ENCODE peak calls at places on chromosomes 6 and 20, in four cellular contexts. G is lower lobe of right lung, D is GM12878, H is astrocyte of the cerebellum. Y is an unnamed sample.

GRCh38 chr6:3751019-3751729 is at the start of gene PXDC1:
- DNase-seq in G (peak), D (no peak), H (no peak), Y (no peak)

GRCh38 chr6:1285589-1286340 is 26.1 kb upstream of the FOXQ1 start:
- DNase-seq in G (no peak), D (no peak), H (peak), Y (no peak)

GRCh38 chr6:156590482-156590881 is 186.7 kb upstream of the ARID1B start:
- DNase-seq in G (no peak), D (no peak), H (no peak), Y (no peak)

GRCh38 chr6:150086026-150086425 is 17.1 kb upstream of the ULBP3 start:
- DNase-seq in G (no peak), D (no peak), H (no peak), Y (no peak)

GRCh38 chr6:31768717-31769257 is 6.3 kb downstream of the SAPCD1 start:
- DNase-seq in G (no peak), D (no peak), H (no peak), Y (no peak)

GRCh38 chr20:49367113-49367512 is 89.3 kb upstream of the ZNFX1 start:
- DNase-seq in G (no peak), D (no peak), H (no peak), Y (no peak)

GRCh38 chr20:37279820-37280219 is 9.6 kb upstream of the MANBAL start:
- DNase-seq in G (no peak), D (no peak), H (no peak), Y (no peak)

GRCh38 chr20:16158090-16158975 is 414.9 kb downstream of the KIF16B start:
- DNase-seq in G (no peak), D (peak), H (no peak), Y (no peak)

GRCh38 chr6:19812512-19813119 is 24.6 kb upstream of the ID4 start:
- DNase-seq in G (no peak), D (no peak), H (peak), Y (no peak)

GRCh38 chr6:134846865-134847264 is 103.0 kb downstream of the ALDH8A1 start:
- DNase-seq in G (no peak), D (no peak), H (no peak), Y (no peak)

GRCh38 chr6:119602215-119603178 is 252.9 kb upstream of the MAN1A1 start:
- DNase-seq in G (no peak), D (no peak), H (no peak), Y (no peak)

GRCh38 chr6:6614965-6615304 is 26.4 kb downstream of the LY86 start:
- DNase-seq in G (no peak), D (no peak), H (no peak), Y (no peak)

GRCh38 chr20:21102691-21103311 is 3.4 kb downstream of the LINC00237 start:
- DNase-seq in G (peak), D (no peak), H (no peak), Y (no peak)

GRCh38 chr20:35174458-35175216 is 2.8 kb downstream of the PROCR start:
- DNase-seq in G (no peak), D (no peak), H (no peak), Y (no peak)

GRCh38 chr6:85449818-85450577 is at the start of gene NT5E:
- DNase-seq in G (peak), D (no peak), H (no peak), Y (peak)

GRCh38 chr6:140303218-140303949 is 928.9 kb upstream of the CITED2 start:
- DNase-seq in G (no peak), D (no peak), H (no peak), Y (no peak)

GRCh38 chr20:32518593-32519366 is 66.4 kb downstream of the NOL4L start:
- DNase-seq in G (peak), D (no peak), H (no peak), Y (no peak)

GRCh38 chr6:119124079-119124824 is 45.8 kb upstream of the FAM184A start:
- DNase-seq in G (no peak), D (no peak), H (no peak), Y (no peak)

GRCh38 chr20:35248641-35249475 is 22.4 kb downstream of the MMP24 start:
- DNase-seq in G (no peak), D (no peak), H (no peak), Y (no peak)

GRCh38 chr20:8133816-8134451 is 1.9 kb downstream of the PLCB1 start:
- DNase-seq in G (no peak), D (no peak), H (no peak), Y (no peak)

GRCh38 chr6:105601541-105602174 is 198.8 kb upstream of the PREP start:
- DNase-seq in G (peak), D (peak), H (peak), Y (no peak)

GRCh38 chr20:37245671-37246237 is 15.9 kb downstream of the GHRH start:
- DNase-seq in G (no peak), D (no peak), H (no peak), Y (no peak)

GRCh38 chr20:43537921-43538854 is 20.6 kb upstream of the SGK2 start:
- DNase-seq in G (peak), D (no peak), H (peak), Y (no peak)

GRCh38 chr6:158789115-158789917 is 29.9 kb downstream of the EZR start:
- DNase-seq in G (no peak), D (no peak), H (no peak), Y (no peak)

GRCh38 chr20:57087102-57087501 is 179.3 kb downstream of the BMP7 start:
- DNase-seq in G (no peak), D (no peak), H (no peak), Y (no peak)

GRCh38 chr20:58306421-58307261 is 2.9 kb upstream of the RAB22A start:
- DNase-seq in G (peak), D (peak), H (no peak), Y (no peak)

GRCh38 chr20:13449868-13450441 is 188.8 kb downstream of the TASP1 start:
- DNase-seq in G (no peak), D (no peak), H (no peak), Y (no peak)

GRCh38 chr20:23059831-23060230 is 10.4 kb upstream of the THBD start:
- DNase-seq in G (no peak), D (no peak), H (no peak), Y (no peak)

GRCh38 chr20:23060629-23061028 is 11.2 kb upstream of the THBD start:
- DNase-seq in G (no peak), D (no peak), H (no peak), Y (no peak)

GRCh38 chr20:23061713-23062561 is 12.5 kb upstream of the THBD start:
- DNase-seq in G (peak), D (no peak), H (no peak), Y (no peak)

GRCh38 chr20:23061262-23061661 is 11.8 kb upstream of the THBD start:
- DNase-seq in G (no peak), D (no peak), H (no peak), Y (no peak)

DNA sequence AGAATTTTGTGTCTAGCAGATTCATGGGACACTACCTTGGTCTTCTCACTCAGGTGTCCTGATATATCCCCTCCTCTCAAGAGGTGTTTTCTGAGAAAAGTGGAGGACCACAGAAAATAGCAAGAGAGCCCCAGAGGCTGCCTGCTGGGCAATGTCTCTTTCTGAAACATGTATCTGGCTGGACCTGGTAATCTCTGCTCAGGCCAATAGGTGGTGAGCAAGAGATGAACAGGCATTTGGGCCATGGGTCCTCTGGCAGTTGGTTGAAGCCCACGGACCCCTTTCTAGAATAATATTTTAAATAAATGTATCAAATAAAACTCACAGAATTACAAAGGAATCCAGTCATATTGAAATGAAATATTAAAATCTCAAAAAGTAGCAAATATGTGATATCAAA is 8.8 kb upstream of the THBD start:
- DNase-seq in G (no peak), D (no peak), H (no peak), Y (no peak)
- TF ChIP-seq CTCF in G (no peak), D (peak), H (peak), Y (no peak)

GRCh38 chr6:165306955-165307354 is 2.5 kb downstream of the C6orf118 start:
- DNase-seq in G (no peak), D (no peak), H (no peak), Y (no peak)

GRCh38 chr6:165308926-165309731 is at the start of gene C6orf118:
- DNase-seq in G (peak), D (no peak), H (peak), Y (peak)
- TF ChIP-seq CTCF in G (no peak), D (no peak), H (no peak), Y (no peak)

DNA sequence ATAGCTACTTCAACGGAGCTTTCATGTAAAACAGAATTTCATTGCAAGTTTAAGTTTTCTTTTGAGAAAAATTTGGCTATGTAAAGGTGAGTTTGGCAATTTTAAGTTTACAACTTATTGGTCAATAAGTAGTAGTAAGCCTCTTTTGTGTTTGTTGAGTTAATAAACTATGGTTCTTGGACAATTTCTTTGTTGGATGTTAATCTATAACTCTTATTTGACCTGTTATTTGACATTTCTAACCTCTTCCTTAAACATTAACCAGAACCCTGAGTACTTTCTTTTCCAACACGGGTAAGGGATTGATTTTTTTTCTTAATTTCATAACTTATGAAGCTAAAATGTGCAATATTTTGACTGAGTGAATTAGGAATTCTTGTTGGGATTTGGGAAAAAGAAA is 354.4 kb downstream of the PRKN start:
- DNase-seq in G (no peak), D (no peak), H (no peak), Y (no peak)
- TF ChIP-seq CTCF in G (no peak), D (no peak), H (no peak), Y (no peak)

GRCh38 chr6:92122746-92123145 is 1296.6 kb downstream of the EPHA7 start:
- DNase-seq in G (no peak), D (no peak), H (no peak), Y (no peak)
- TF ChIP-seq CTCF in G (peak), D (peak), H (peak), Y (peak)

GRCh38 chr6:97440590-97441176 is 157.7 kb upstream of the MMS22L start:
- DNase-seq in G (no peak), D (no peak), H (no peak), Y (no peak)
- TF ChIP-seq CTCF in G (no peak), D (no peak), H (peak), Y (peak)

DNA sequence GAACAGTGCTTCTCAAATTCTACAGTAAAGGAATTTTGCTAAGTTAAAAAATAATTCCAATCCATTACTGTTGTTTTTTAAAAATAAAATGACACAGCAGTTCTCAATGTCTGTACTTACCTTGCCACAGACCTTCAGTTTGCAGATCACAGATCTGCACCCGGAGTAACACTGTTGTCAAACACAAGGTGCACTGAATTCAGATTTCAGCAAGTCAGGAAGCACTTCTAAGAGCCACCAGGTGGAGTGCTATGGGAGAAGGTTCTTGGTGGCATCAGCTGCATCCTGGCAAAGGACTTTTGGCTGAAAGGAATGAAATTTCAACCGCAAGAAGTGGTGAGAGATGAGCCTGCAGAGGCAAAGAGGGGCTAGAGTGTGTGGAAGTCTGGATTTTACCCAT is 17.4 kb downstream of the RSPH4A start:
- DNase-seq in G (no peak), D (no peak), H (no peak), Y (no peak)
- TF ChIP-seq CTCF in G (no peak), D (peak), H (peak), Y (peak)

GRCh38 chr20:34001378-34001777 is 7.7 kb downstream of the RALY start:
- DNase-seq in G (no peak), D (no peak), H (no peak), Y (no peak)
- TF ChIP-seq CTCF in G (no peak), D (no peak), H (no peak), Y (no peak)

GRCh38 chr20:2101935-2102584 is 433 bp downstream of the STK35 start:
- DNase-seq in G (peak), D (peak), H (peak), Y (peak)
- TF ChIP-seq CTCF in G (no peak), D (no peak), H (no peak), Y (no peak)

Y was measured in type B pancreatic cell.